ENCODE peak calls at places on chromosome 21, in nine cellular contexts. One of them, this sample, is unnamed.

GRCh38 chr21:31284797-31285397 is 59.2 kb downstream of the TIAM1 start:
- DNase-seq in transverse colon: no peak
- DNase-seq in ovary: no peak
- DNase-seq in A549: no peak
- DNase-seq in stomach: no peak
- DNase-seq in K562: no peak
- DNase-seq in tibial nerve: no peak
- DNase-seq in esophagus muscularis mucosa: no peak
- DNase-seq in sigmoid colon: no peak
- DNase-seq in this sample: no peak

GRCh38 chr21:35377505-35378090 is 328.5 kb upstream of the RUNX1 start:
- DNase-seq in stomach: no peak
- DNase-seq in transverse colon: no peak
- DNase-seq in A549: no peak
- DNase-seq in ovary: no peak
- DNase-seq in esophagus muscularis mucosa: no peak
- DNase-seq in K562: no peak
- DNase-seq in tibial nerve: no peak
- DNase-seq in sigmoid colon: no peak
- DNase-seq in this sample: no peak

GRCh38 chr21:17371470-17371869 is 141.4 kb upstream of the CXADR start:
- DNase-seq in esophagus muscularis mucosa: no peak
- DNase-seq in transverse colon: no peak
- DNase-seq in A549: no peak
- DNase-seq in stomach: no peak
- DNase-seq in tibial nerve: no peak
- DNase-seq in sigmoid colon: no peak
- DNase-seq in K562: no peak
- DNase-seq in ovary: no peak
- DNase-seq in this sample: no peak

GRCh38 chr21:38968887-38969543 is 163.3 kb downstream of the ETS2 start:
- DNase-seq in tibial nerve: no peak
- DNase-seq in A549: no peak
- DNase-seq in stomach: no peak
- DNase-seq in sigmoid colon: no peak
- DNase-seq in ovary: no peak
- DNase-seq in esophagus muscularis mucosa: no peak
- DNase-seq in K562: no peak
- DNase-seq in transverse colon: no peak
- DNase-seq in this sample: no peak

GRCh38 chr21:20404915-20405314 is 593.3 kb upstream of the NCAM2 start:
- DNase-seq in stomach: no peak
- DNase-seq in A549: no peak
- DNase-seq in tibial nerve: no peak
- DNase-seq in transverse colon: no peak
- DNase-seq in esophagus muscularis mucosa: no peak
- DNase-seq in ovary: no peak
- DNase-seq in K562: no peak
- DNase-seq in sigmoid colon: no peak
- DNase-seq in this sample: no peak

GRCh38 chr21:37241426-37241825 is 25.7 kb downstream of the VPS26C start:
- DNase-seq in ovary: no peak
- DNase-seq in sigmoid colon: no peak
- DNase-seq in A549: no peak
- DNase-seq in K562: no peak
- DNase-seq in esophagus muscularis mucosa: peak; percentile 55
- DNase-seq in transverse colon: no peak
- DNase-seq in stomach: no peak
- DNase-seq in tibial nerve: no peak
- DNase-seq in this sample: no peak

GRCh38 chr21:38780879-38781278 is 24.9 kb upstream of the ETS2 start:
- DNase-seq in esophagus muscularis mucosa: no peak
- DNase-seq in transverse colon: no peak
- DNase-seq in K562: no peak
- DNase-seq in ovary: no peak
- DNase-seq in tibial nerve: no peak
- DNase-seq in sigmoid colon: no peak
- DNase-seq in stomach: no peak
- DNase-seq in A549: no peak
- DNase-seq in this sample: no peak

GRCh38 chr21:35578831-35579470 is 481.4 kb downstream of the SETD4 start:
- DNase-seq in ovary: no peak
- DNase-seq in sigmoid colon: no peak
- DNase-seq in K562: no peak
- DNase-seq in tibial nerve: no peak
- DNase-seq in stomach: no peak
- DNase-seq in transverse colon: no peak
- DNase-seq in esophagus muscularis mucosa: no peak
- DNase-seq in A549: no peak
- DNase-seq in this sample: no peak

GRCh38 chr21:35071347-35071746 is 22.2 kb upstream of the RUNX1 start:
- DNase-seq in A549: no peak
- DNase-seq in ovary: no peak
- DNase-seq in esophagus muscularis mucosa: no peak
- DNase-seq in sigmoid colon: no peak
- DNase-seq in K562: no peak
- DNase-seq in transverse colon: no peak
- DNase-seq in tibial nerve: no peak
- DNase-seq in stomach: no peak
- DNase-seq in this sample: no peak

GRCh38 chr21:38234395-38235142 is 22.2 kb upstream of the KCNJ15 start:
- DNase-seq in sigmoid colon: no peak
- DNase-seq in stomach: peak; percentile 63
- DNase-seq in K562: no peak
- DNase-seq in ovary: no peak
- DNase-seq in tibial nerve: no peak
- DNase-seq in A549: no peak
- DNase-seq in transverse colon: peak; percentile 47
- DNase-seq in esophagus muscularis mucosa: peak; percentile 8
- DNase-seq in this sample: no peak

GRCh38 chr21:16124397-16125130 is 394.8 kb downstream of the USP25 start:
- DNase-seq in K562: no peak
- DNase-seq in tibial nerve: peak; percentile 43
- DNase-seq in esophagus muscularis mucosa: no peak
- DNase-seq in stomach: no peak
- DNase-seq in ovary: no peak
- DNase-seq in sigmoid colon: no peak
- DNase-seq in A549: peak; percentile 39
- DNase-seq in transverse colon: no peak
- DNase-seq in this sample: no peak

GRCh38 chr21:39625211-39625895 is 12.6 kb downstream of the B3GALT5 start:
- DNase-seq in ovary: no peak
- DNase-seq in stomach: no peak
- DNase-seq in tibial nerve: no peak
- DNase-seq in transverse colon: no peak
- DNase-seq in A549: no peak
- DNase-seq in esophagus muscularis mucosa: peak; percentile 68
- DNase-seq in sigmoid colon: no peak
- DNase-seq in K562: no peak
- DNase-seq in this sample: no peak

GRCh38 chr21:37412603-37413360 is 46.2 kb downstream of the DYRK1A start:
- DNase-seq in sigmoid colon: no peak
- DNase-seq in tibial nerve: no peak
- DNase-seq in A549: no peak
- DNase-seq in ovary: no peak
- DNase-seq in transverse colon: no peak
- DNase-seq in esophagus muscularis mucosa: no peak
- DNase-seq in K562: no peak
- DNase-seq in stomach: no peak
- DNase-seq in this sample: no peak

GRCh38 chr21:30831194-30831765 is 1.7 kb upstream of the KRTAP7-1 start:
- DNase-seq in tibial nerve: no peak
- DNase-seq in K562: peak; percentile 53
- DNase-seq in sigmoid colon: no peak
- DNase-seq in A549: peak; percentile 9
- DNase-seq in transverse colon: no peak
- DNase-seq in ovary: no peak
- DNase-seq in esophagus muscularis mucosa: no peak
- DNase-seq in stomach: no peak
- DNase-seq in this sample: no peak

GRCh38 chr21:36615274-36615964 is 83.5 kb upstream of the SIM2 start:
- DNase-seq in tibial nerve: no peak
- DNase-seq in K562: no peak
- DNase-seq in ovary: no peak
- DNase-seq in sigmoid colon: no peak
- DNase-seq in transverse colon: no peak
- DNase-seq in A549: peak; percentile 13
- DNase-seq in esophagus muscularis mucosa: no peak
- DNase-seq in stomach: no peak
- DNase-seq in this sample: no peak

GRCh38 chr21:40043423-40043822 is 176.2 kb downstream of the PCP4 start:
- DNase-seq in ovary: no peak
- DNase-seq in stomach: no peak
- DNase-seq in esophagus muscularis mucosa: no peak
- DNase-seq in tibial nerve: no peak
- DNase-seq in transverse colon: no peak
- DNase-seq in K562: no peak
- DNase-seq in sigmoid colon: no peak
- DNase-seq in A549: no peak
- DNase-seq in this sample: no peak

GRCh38 chr21:45987121-45987711 is 5.6 kb downstream of the COL6A1 start:
- DNase-seq in K562: no peak
- DNase-seq in A549: no peak
- DNase-seq in sigmoid colon: peak; percentile 69
- DNase-seq in stomach: no peak
- DNase-seq in esophagus muscularis mucosa: no peak
- DNase-seq in tibial nerve: no peak
- DNase-seq in ovary: peak; percentile 36
- DNase-seq in transverse colon: no peak
- DNase-seq in this sample: no peak

GRCh38 chr21:45984584-45985095 is 3.1 kb downstream of the COL6A1 start:
- DNase-seq in stomach: no peak
- DNase-seq in esophagus muscularis mucosa: no peak
- DNase-seq in sigmoid colon: no peak
- DNase-seq in transverse colon: no peak
- DNase-seq in K562: no peak
- DNase-seq in ovary: no peak
- DNase-seq in A549: no peak
- DNase-seq in tibial nerve: no peak
- DNase-seq in this sample: no peak

GRCh38 chr21:45983981-45984551 is 2.5 kb downstream of the COL6A1 start:
- DNase-seq in A549: no peak
- DNase-seq in stomach: no peak
- DNase-seq in transverse colon: peak; percentile 49
- DNase-seq in sigmoid colon: peak; percentile 92
- DNase-seq in tibial nerve: no peak
- DNase-seq in esophagus muscularis mucosa: no peak
- DNase-seq in K562: peak; percentile 65
- DNase-seq in ovary: peak; percentile 59
- DNase-seq in this sample: peak; percentile 87

GRCh38 chr21:45986316-45987051 is 4.9 kb downstream of the COL6A1 start:
- DNase-seq in A549: no peak
- DNase-seq in transverse colon: peak; percentile 7
- DNase-seq in tibial nerve: no peak
- DNase-seq in stomach: no peak
- DNase-seq in ovary: peak; percentile 31
- DNase-seq in K562: no peak
- DNase-seq in sigmoid colon: peak; percentile 64
- DNase-seq in esophagus muscularis mucosa: no peak
- DNase-seq in this sample: peak; percentile 73

DNA sequence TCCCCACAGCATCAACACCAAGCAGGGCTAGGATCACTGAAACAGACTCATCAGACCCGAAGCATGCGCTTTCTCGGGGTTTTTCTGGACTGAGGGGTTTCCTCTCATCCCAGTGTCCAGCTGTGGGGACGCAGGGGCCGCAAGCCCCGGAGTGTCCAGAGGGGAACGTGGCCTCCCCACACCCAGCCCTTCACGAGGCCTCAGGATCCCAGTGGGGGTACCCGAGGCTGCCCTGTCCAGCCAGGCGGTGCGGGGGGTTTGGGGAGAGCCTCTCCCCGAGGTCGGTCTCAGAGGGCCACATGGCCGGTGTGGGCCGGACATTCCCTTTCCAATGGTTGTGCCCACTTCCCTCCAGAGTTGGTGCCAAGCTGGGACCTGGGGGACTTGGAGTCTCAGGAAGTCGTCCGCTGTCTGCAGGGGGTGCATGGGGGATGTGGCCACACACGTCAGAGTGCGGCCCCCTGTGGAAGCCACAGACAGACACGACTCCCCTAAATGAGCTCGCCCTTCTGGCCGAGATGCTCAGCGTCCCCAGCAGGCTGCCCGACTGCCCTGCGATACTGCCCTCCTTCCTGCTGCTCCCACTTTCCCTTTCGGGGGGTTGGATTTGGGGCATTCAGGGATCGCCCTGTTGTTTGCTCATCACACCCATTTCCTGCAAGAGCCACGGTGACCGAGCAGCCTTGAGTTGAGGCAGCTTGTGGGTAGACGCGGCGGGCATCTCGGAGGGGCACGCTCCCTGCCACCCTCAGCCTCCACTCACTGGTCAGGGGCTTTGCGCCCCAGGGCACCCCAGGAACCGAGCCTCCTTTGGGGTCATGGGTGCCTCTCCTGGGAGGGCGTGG is 4.1 kb downstream of the COL6A1 start:
- DNase-seq in transverse colon: peak; percentile 7
- DNase-seq in K562: no peak
- DNase-seq in A549: no peak
- DNase-seq in tibial nerve: no peak
- DNase-seq in stomach: no peak
- DNase-seq in ovary: peak; percentile 38
- DNase-seq in esophagus muscularis mucosa: no peak
- DNase-seq in sigmoid colon: peak; percentile 74
- DNase-seq in this sample: peak; percentile 75
- H3K4me3 ChIP-seq in transverse colon: no peak overlapping the region
- H3K4me3 ChIP-seq in K562: no peak overlapping the region
- H3K4me3 ChIP-seq in A549: no peak overlapping the region
- H3K4me3 ChIP-seq in tibial nerve: no peak overlapping the region
- H3K4me3 ChIP-seq in stomach: peak overlapping the region; percentile 16
- H3K4me3 ChIP-seq in ovary: no peak overlapping the region
- H3K4me3 ChIP-seq in esophagus muscularis mucosa: peak overlapping the region; percentile 14
- H3K4me3 ChIP-seq in sigmoid colon: no peak overlapping the region
- H3K4me3 ChIP-seq in this sample: no peak overlapping the region

GRCh38 chr21:33101300-33102005 is 31.5 kb downstream of the OLIG1 start:
- DNase-seq in A549: no peak
- DNase-seq in esophagus muscularis mucosa: no peak
- DNase-seq in ovary: no peak
- DNase-seq in sigmoid colon: no peak
- DNase-seq in transverse colon: no peak
- DNase-seq in tibial nerve: no peak
- DNase-seq in stomach: no peak
- DNase-seq in K562: no peak
- DNase-seq in this sample: peak; percentile 82
- TF ChIP-seq EP300 in A549: no peak
- TF ChIP-seq EP300 in esophagus muscularis mucosa: no peak
- TF ChIP-seq EP300 in ovary: no peak
- TF ChIP-seq EP300 in sigmoid colon: no peak
- TF ChIP-seq EP300 in transverse colon: no peak
- TF ChIP-seq EP300 in tibial nerve: no peak
- TF ChIP-seq EP300 in stomach: no peak
- TF ChIP-seq EP300 in K562: no peak
- TF ChIP-seq EP300 in this sample: no peak

GRCh38 chr21:25878334-25878733 is 143.6 kb downstream of the GABPA start:
- DNase-seq in A549: no peak
- DNase-seq in tibial nerve: no peak
- DNase-seq in K562: no peak
- DNase-seq in esophagus muscularis mucosa: peak; percentile 31
- DNase-seq in transverse colon: no peak
- DNase-seq in ovary: no peak
- DNase-seq in sigmoid colon: no peak
- DNase-seq in stomach: no peak
- DNase-seq in this sample: no peak
- TF ChIP-seq CTCF in A549: no peak
- TF ChIP-seq CTCF in tibial nerve: no peak
- TF ChIP-seq CTCF in K562: no peak
- TF ChIP-seq CTCF in esophagus muscularis mucosa: no peak
- TF ChIP-seq CTCF in transverse colon: no peak
- TF ChIP-seq CTCF in ovary: no peak
- TF ChIP-seq CTCF in sigmoid colon: no peak
- TF ChIP-seq CTCF in stomach: no peak
- TF ChIP-seq CTCF in this sample: no peak

GRCh38 chr21:44466351-44466954 is 11.1 kb downstream of the LRRC3 start:
- DNase-seq in tibial nerve: no peak
- DNase-seq in K562: no peak
- DNase-seq in esophagus muscularis mucosa: no peak
- DNase-seq in stomach: no peak
- DNase-seq in A549: no peak
- DNase-seq in sigmoid colon: no peak
- DNase-seq in ovary: no peak
- DNase-seq in transverse colon: no peak
- DNase-seq in this sample: no peak
- H3K4me3 ChIP-seq in tibial nerve: no peak overlapping the region
- H3K4me3 ChIP-seq in K562: no peak overlapping the region
- H3K4me3 ChIP-seq in esophagus muscularis mucosa: no peak overlapping the region
- H3K4me3 ChIP-seq in stomach: no peak overlapping the region
- H3K4me3 ChIP-seq in A549: no peak overlapping the region
- H3K4me3 ChIP-seq in sigmoid colon: no peak overlapping the region
- H3K4me3 ChIP-seq in ovary: no peak overlapping the region
- H3K4me3 ChIP-seq in transverse colon: no peak overlapping the region
- H3K4me3 ChIP-seq in this sample: no peak overlapping the region